ENCODE peak calls at places on chromosome 22, in nine cellular contexts. R is A549, C is tibial nerve, K is HCT116, S is ovary, Y is adrenal gland, Z is H1, W is prostate gland, V is IMR-90. T is an unnamed sample. For H3K4me1, the result is how much of the 10 kb centered on the place peaks cover.

GRCh38 chr22:30880181-30880601 is 88.4 kb downstream of the MORC2 start:
- DNase-seq in Y (no peak), V (no peak), R (no peak), W (no peak), S (no peak), K (no peak), Z (no peak), C (no peak), T (no peak)

GRCh38 chr22:26711205-26711958 is 54.0 kb downstream of the MIAT start:
- DNase-seq in C (no peak), Y (no peak), K (no peak), S (no peak), W (no peak), R (no peak), V (peak), Z (no peak), T (no peak)

GRCh38 chr22:42299586-42300285 is 29.3 kb upstream of the TCF20 start:
- DNase-seq in C (no peak), V (no peak), K (no peak), S (no peak), Y (peak), Z (no peak), R (no peak), W (no peak), T (peak)

GRCh38 chr22:23156286-23156685 is 11.0 kb downstream of the RAB36 start:
- DNase-seq in K (no peak), Y (no peak), C (no peak), V (no peak), W (no peak), R (no peak), Z (no peak), S (no peak), T (no peak)

GRCh38 chr22:49257551-49257951 is 570.1 kb downstream of the BRD1 start:
- DNase-seq in Z (no peak), R (no peak), Y (no peak), S (no peak), V (no peak), K (no peak), C (no peak), W (no peak), T (no peak)

GRCh38 chr22:20131856-20132685 is 467 bp downstream of the ZDHHC8 start:
- DNase-seq in W (no peak), C (no peak), V (no peak), Y (peak), S (peak), Z (no peak), K (no peak), R (no peak), T (peak)

GRCh38 chr22:21754523-21755128 is 19.0 kb upstream of the YPEL1 start:
- DNase-seq in R (no peak), S (peak), Y (peak), W (no peak), C (no peak), Z (no peak), V (peak), K (no peak), T (peak)

GRCh38 chr22:21446827-21447690 is 20.1 kb upstream of the TMEM191C start:
- DNase-seq in Y (no peak), R (no peak), V (no peak), S (peak), K (no peak), W (peak), Z (peak), C (peak), T (no peak)

GRCh38 chr22:25896098-25896497 is 154.1 kb downstream of the MYO18B start:
- DNase-seq in C (no peak), S (no peak), V (no peak), Z (no peak), K (no peak), R (peak), W (no peak), Y (no peak), T (no peak)

DNA sequence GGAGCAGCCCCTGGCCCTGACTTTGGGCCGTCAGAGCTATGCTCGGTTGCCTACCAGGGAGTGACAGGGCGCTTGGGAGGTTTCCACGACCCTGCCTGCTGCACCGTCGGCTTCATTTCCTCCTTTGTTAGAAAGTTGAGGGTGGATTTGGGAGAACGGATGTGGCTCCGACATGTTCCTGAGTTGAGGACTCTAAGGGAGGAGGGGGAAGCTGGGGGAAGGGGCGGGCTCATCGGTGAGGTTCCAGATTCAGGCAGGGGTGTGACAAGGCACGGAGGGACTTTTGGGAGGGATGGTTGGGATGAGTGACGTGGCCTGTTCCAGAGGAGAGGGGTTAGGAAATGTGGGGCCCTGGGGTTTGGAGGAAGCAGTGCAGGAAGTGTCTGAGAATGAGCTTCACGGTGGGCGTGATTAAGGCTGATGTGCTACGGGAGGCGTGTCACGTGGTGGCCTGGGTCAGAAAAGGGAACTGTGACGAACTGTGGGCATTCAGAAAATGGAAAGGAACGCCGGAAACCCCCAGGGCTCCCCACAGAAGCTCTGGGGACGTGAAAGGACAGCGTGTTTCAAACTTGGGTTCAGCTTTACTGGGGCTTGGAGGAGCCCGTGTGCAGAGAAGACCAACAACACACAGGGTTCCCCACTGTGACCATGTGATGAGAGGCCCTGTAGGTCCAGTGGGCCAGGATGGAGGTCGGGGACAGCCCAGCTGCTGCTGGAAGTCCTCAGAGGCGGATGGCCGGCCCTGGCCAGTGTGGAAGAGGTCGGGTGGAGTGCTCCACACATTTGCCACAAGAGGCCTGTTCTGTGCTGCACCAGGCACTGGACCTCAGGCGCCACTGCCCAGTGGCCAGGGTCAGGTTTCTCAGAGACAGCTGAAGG is 2.8 kb downstream of the PARVB start:
- DNase-seq in R (no peak), S (no peak), W (peak), Z (no peak), V (peak), Y (peak), C (peak), K (no peak), T (peak)
- TF ChIP-seq POLR2A in R (no peak), S (no peak), W (no peak), Z (no peak), V (peak), Y (peak), C (no peak), K (no peak), T (peak)

GRCh38 chr22:46577361-46578249 is 40.2 kb upstream of the CELSR1 start:
- DNase-seq in K (no peak), V (no peak), R (no peak), W (no peak), Y (peak), Z (no peak), S (peak), C (no peak), T (peak)

GRCh38 chr22:46574993-46575914 is 37.8 kb upstream of the CELSR1 start:
- DNase-seq in Z (no peak), Y (peak), R (peak), V (no peak), S (no peak), K (peak), W (no peak), C (no peak), T (peak)

GRCh38 chr22:46578251-46578823 is 40.9 kb upstream of the CELSR1 start:
- DNase-seq in R (no peak), S (no peak), K (no peak), C (no peak), V (no peak), Z (no peak), Y (peak), W (no peak), T (no peak)

GRCh38 chr22:46575915-46576555 is 38.6 kb upstream of the CELSR1 start:
- DNase-seq in S (no peak), W (no peak), R (peak), C (no peak), K (no peak), V (no peak), Y (peak), Z (no peak), T (no peak)

GRCh38 chr22:46576556-46577351 is 39.3 kb upstream of the CELSR1 start:
- DNase-seq in W (no peak), R (no peak), Y (peak), K (no peak), C (no peak), V (peak), Z (no peak), S (peak), T (peak)
- H3K4me1 ChIP-seq in W (under half), R (under half), Y (under half), K (under half), C (half or more), V (under half), Z (under half), S (under half), T (half or more)

GRCh38 chr22:36334838-36335603 is 52.7 kb downstream of the MYH9 start:
- DNase-seq in Y (peak), Z (no peak), W (peak), R (no peak), K (no peak), V (peak), S (no peak), C (no peak), T (peak)
- TF ChIP-seq POLR2A in Y (peak), Z (no peak), W (no peak), R (no peak), K (no peak), V (no peak), S (no peak), C (no peak), T (no peak)

GRCh38 chr22:37746366-37747089 is 49.7 kb downstream of the TRIOBP start:
- DNase-seq in Z (peak), R (no peak), C (no peak), W (no peak), Y (peak), S (peak), V (no peak), K (no peak), T (peak)
- H3K4me1 ChIP-seq in Z (under half), R (half or more), C (half or more), W (under half), Y (half or more), S (under half), V (half or more), K (half or more), T (half or more)

DNA sequence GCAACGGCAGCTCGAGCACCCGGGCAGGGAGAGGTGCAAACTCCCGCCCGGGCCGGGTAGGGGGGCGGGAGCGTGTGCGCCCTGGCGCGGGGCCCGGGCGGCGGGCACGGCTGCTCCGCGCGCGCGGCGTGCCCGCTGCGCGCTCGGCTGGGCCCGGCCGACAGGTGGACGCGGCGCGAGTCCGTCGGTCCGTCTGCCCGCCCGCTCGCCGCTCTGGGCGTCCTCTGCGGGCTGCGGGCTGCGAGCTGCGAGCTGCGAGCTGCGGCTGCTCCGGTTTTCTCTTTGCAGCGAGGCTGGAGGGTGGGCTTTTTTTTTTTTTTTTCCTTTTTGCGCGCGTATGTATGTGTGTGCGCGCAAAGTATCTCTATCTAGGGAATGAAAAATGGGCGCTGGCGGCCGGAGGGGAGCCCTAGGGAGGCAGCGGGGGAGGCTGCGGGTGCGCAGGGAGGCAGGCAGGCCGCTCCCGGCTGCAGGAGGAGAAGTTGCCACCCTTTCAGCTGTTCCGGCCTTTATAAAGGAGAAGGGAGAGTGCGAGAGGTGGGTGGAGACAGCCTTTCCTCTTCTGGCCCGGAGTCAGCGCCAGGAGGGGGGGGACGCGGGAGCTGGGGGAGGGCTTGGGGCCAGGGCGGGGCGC is at the start of gene PDGFB:
- DNase-seq in Y (peak), W (peak), R (peak), Z (no peak), K (no peak), S (no peak), V (no peak), C (no peak), T (peak)
- TF ChIP-seq POLR2A in Y (peak), W (peak), R (peak), Z (no peak), K (peak), S (no peak), V (no peak), C (no peak), T (peak)

GRCh38 chr22:46050916-46051614 is 74.1 kb upstream of the WNT7B start:
- DNase-seq in W (no peak), S (peak), C (peak), K (no peak), R (no peak), Y (peak), V (no peak), Z (no peak), T (peak)
- H3K4me1 ChIP-seq in W (under half), S (under half), C (half or more), K (under half), R (under half), Y (half or more), V (under half), Z (under half), T (half or more)